ENCODE peak calls at places on chromosomes 5 and 9, in six cellular contexts. L is heart left ventricle; H is body of pancreas; M is psoas muscle; C is CD8-positive, alpha-beta memory T cell; K is naive thymus-derived CD4-positive, alpha-beta T cell. Z is an unnamed sample.

GRCh38 chr9:79224672-79225433 is 346.9 kb upstream of the TLE4 start:
- DNase-seq in L (no peak), H (no peak), M (no peak), C (no peak), K (no peak), Z (no peak)

GRCh38 chr9:33170464-33171156 is 3.5 kb upstream of the B4GALT1 start:
- DNase-seq in L (peak; percentile 80), H (peak; percentile 60), M (peak; percentile 89), C (no peak), K (peak; percentile 41), Z (no peak)

GRCh38 chr5:109708813-109709212 is 19.1 kb downstream of the MAN2A1 start:
- DNase-seq in L (no peak), H (no peak), M (no peak), C (no peak), K (no peak), Z (no peak)

GRCh38 chr5:28512648-28513047 is 1474.3 kb upstream of the CDH9 start:
- DNase-seq in L (no peak), H (no peak), M (no peak), C (no peak), K (no peak), Z (no peak)

GRCh38 chr5:87340716-87341115 is 72.0 kb downstream of the CCNH start:
- DNase-seq in L (no peak), H (no peak), M (no peak), C (no peak), K (peak; percentile 60), Z (no peak)

GRCh38 chr5:175387144-175387543 is 56.8 kb downstream of the DRD1 start:
- DNase-seq in L (no peak), H (no peak), M (no peak), C (no peak), K (no peak), Z (no peak)

GRCh38 chr5:145246961-145247744 is 588.0 kb downstream of the PRELID2 start:
- DNase-seq in L (no peak), H (no peak), M (no peak), C (no peak), K (no peak), Z (no peak)

GRCh38 chr5:150918613-150919012 is 13.8 kb upstream of the ZNF300 start:
- DNase-seq in L (no peak), H (no peak), M (no peak), C (no peak), K (no peak), Z (no peak)

GRCh38 chr5:125190232-125191051 is 444.0 kb upstream of the ZNF608 start:
- DNase-seq in L (no peak), H (no peak), M (no peak), C (no peak), K (no peak), Z (no peak)

GRCh38 chr9:4837768-4838546 is 45.2 kb downstream of the RCL1 start:
- DNase-seq in L (no peak), H (no peak), M (no peak), C (no peak), K (no peak), Z (no peak)

GRCh38 chr5:149371296-149371962 is 7.7 kb downstream of the IL17B start:
- DNase-seq in L (peak; percentile 72), H (peak; percentile 76), M (peak; percentile 79), C (peak; percentile 53), K (peak; percentile 68), Z (no peak)

GRCh38 chr5:170597109-170597741 is 93.4 kb downstream of the KCNIP1 start:
- DNase-seq in L (no peak), H (no peak), M (peak; percentile 60), C (no peak), K (no peak), Z (no peak)

GRCh38 chr9:19155106-19155999 is 28.1 kb upstream of the PLIN2 start:
- DNase-seq in L (no peak), H (no peak), M (no peak), C (no peak), K (no peak), Z (no peak)

GRCh38 chr9:136669791-136670464 is 7.2 kb downstream of the EGFL7 start:
- DNase-seq in L (no peak), H (no peak), M (no peak), C (no peak), K (no peak), Z (no peak)

GRCh38 chr5:42495908-42496307 is 72.7 kb downstream of the GHR start:
- DNase-seq in L (no peak), H (no peak), M (no peak), C (no peak), K (no peak), Z (no peak)

GRCh38 chr5:151298465-151298864 is 5.1 kb downstream of the SLC36A3 start:
- DNase-seq in L (no peak), H (no peak), M (no peak), C (no peak), K (no peak), Z (no peak)

GRCh38 chr9:138102246-138103051 is 224.9 kb downstream of the CACNA1B start:
- DNase-seq in L (no peak), H (no peak), M (no peak), C (no peak), K (no peak), Z (no peak)

GRCh38 chr5:87195104-87195581 is 72.5 kb upstream of the RASA1 start:
- DNase-seq in L (no peak), H (no peak), M (no peak), C (no peak), K (no peak), Z (no peak)

GRCh38 chr5:85049020-85049419 is 664.3 kb upstream of the EDIL3 start:
- DNase-seq in L (no peak), H (no peak), M (no peak), C (no peak), K (no peak), Z (no peak)

GRCh38 chr5:74342189-74342588 is 298.3 kb downstream of the ENC1 start:
- DNase-seq in L (no peak), H (no peak), M (no peak), C (no peak), K (no peak), Z (no peak)

GRCh38 chr9:92650839-92651621 is 18.9 kb downstream of the IPPK start:
- DNase-seq in L (peak; percentile 74), H (no peak), M (peak; percentile 13), C (no peak), K (no peak), Z (no peak)

GRCh38 chr5:14665949-14666741 is 1.6 kb downstream of the OTULIN start:
- DNase-seq in L (peak; percentile 47), H (peak; percentile 24), M (no peak), C (peak; percentile 30), K (peak; percentile 53), Z (no peak)

GRCh38 chr9:21656776-21657637 is 145.4 kb upstream of the MTAP start:
- DNase-seq in L (no peak), H (no peak), M (no peak), C (no peak), K (no peak), Z (no peak)

GRCh38 chr9:106945727-106946690 is 83.0 kb downstream of the ZNF462 start:
- DNase-seq in L (no peak), H (no peak), M (no peak), C (no peak), K (no peak), Z (no peak)

GRCh38 chr5:20266068-20266467 is 278.1 kb upstream of the CDH18 start:
- DNase-seq in L (no peak), H (no peak), M (no peak), C (no peak), K (no peak), Z (no peak)

GRCh38 chr9:96139592-96140251 is 162.3 kb downstream of the HSD17B3 start:
- DNase-seq in L (peak; percentile 69), H (no peak), M (no peak), C (no peak), K (no peak), Z (peak; percentile 71)

GRCh38 chr5:97550164-97550563 is 367.1 kb upstream of the RIOK2 start:
- DNase-seq in L (no peak), H (no peak), M (no peak), C (no peak), K (no peak), Z (no peak)

GRCh38 chr5:10688651-10689171 is 72.3 kb downstream of the DAP start:
- DNase-seq in L (no peak), H (no peak), M (no peak), C (no peak), K (no peak), Z (no peak)
- H3K27ac ChIP-seq in L (no peak overlapping the region), H (no peak overlapping the region), M (no peak overlapping the region), C (no peak overlapping the region), K (no peak overlapping the region), Z (no peak overlapping the region)

GRCh38 chr9:110206388-110206787 is 1.6 kb downstream of the C9orf152 start:
- DNase-seq in L (no peak), H (peak; percentile 46), M (no peak), C (no peak), K (no peak), Z (no peak)
- H3K4me3 ChIP-seq in L (no peak overlapping the region), H (no peak overlapping the region), M (no peak overlapping the region), C (no peak overlapping the region), K (no peak overlapping the region), Z (no peak overlapping the region)

DNA sequence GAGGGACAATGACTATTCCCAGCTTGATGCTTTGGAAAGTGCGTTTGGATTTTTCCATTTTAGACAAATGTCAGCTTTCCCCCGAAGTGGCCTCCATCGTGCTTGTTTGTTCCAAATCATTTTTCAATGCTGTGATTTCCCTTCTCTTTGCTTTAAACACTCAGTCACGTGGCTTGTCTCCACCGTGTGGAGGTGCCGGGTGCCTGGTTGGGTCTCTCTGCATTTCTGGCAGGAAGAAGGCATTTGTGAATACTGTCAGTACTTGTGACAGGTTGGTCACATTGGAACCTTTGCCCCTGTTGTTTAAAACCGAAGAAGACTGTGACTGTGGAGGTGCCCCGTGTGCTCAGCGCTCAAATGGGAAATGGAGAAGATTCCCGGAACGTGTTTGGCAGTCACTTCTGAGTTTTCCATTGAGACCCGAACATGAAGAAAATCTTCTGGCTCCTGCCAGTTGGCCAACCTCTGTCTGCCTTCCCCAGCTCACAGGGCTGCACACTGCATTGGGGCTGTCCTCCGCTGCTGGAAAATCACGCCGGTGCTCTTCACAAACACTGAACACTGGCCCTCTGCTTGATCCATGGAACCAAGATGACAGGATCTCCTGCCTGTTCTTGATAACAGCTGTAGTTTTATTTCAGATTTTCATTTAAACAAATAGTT is 74.6 kb downstream of the LMNB1 start:
- DNase-seq in L (no peak), H (no peak), M (peak; percentile 78), C (no peak), K (peak; percentile 72), Z (no peak)
- H3K27ac ChIP-seq in L (peak overlapping the region; percentile 41), H (no peak overlapping the region), M (peak overlapping the region; percentile 37), C (no peak overlapping the region), K (peak overlapping the region; percentile 67), Z (no peak overlapping the region)

GRCh38 chr9:89434636-89435314 is 63.1 kb downstream of the SEMA4D start:
- DNase-seq in L (no peak), H (no peak), M (no peak), C (no peak), K (no peak), Z (no peak)
- H3K4me3 ChIP-seq in L (no peak overlapping the region), H (no peak overlapping the region), M (no peak overlapping the region), C (no peak overlapping the region), K (no peak overlapping the region), Z (no peak overlapping the region)

DNA sequence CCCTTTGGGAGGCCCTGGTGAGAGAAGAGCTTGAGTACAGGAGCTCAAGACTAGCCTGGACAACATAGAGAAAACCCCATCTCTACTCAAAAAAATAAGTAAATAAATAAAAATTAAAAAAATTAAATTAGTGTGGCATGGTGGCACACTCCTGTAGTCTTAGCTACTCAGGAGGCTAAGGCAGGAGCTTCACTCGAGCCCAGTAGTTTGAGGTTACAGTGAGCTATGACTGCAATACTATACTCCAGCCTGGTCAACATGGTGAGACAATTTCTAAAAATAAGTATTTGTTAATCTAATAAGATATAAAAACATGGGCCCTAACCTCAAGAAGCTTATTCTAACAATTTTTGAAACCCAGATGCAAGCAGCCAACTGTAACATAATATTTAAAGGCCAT is 7.6 kb downstream of the RNF38 start:
- DNase-seq in L (no peak), H (no peak), M (no peak), C (no peak), K (no peak), Z (no peak)
- H3K27ac ChIP-seq in L (no peak overlapping the region), H (no peak overlapping the region), M (peak overlapping the region; percentile 79), C (no peak overlapping the region), K (no peak overlapping the region), Z (no peak overlapping the region)

Z was measured in thoracic aorta.